ENCODE peak calls at places on chromosomes 4 and X, in ten cellular contexts. Z is H1, M is transverse colon, E is K562, P is stomach, X is SK-N-SH, G is suprapubic skin, I is upper lobe of left lung, J is HepG2, A is esophagus muscularis mucosa. Y is an unnamed sample.

GRCh38 chrX:154373340-154374306 is 811 bp downstream of the FLNA start:
- DNase-seq in Z (peak), M (peak), E (peak), P (peak), X (no peak), G (no peak), I (peak), J (peak), A (no peak), Y (no peak)

GRCh38 chrX:131827935-131828334 is 195.2 kb upstream of the STK26 start:
- DNase-seq in Z (no peak), M (no peak), E (peak), P (no peak), X (peak), G (no peak), I (no peak), J (no peak), A (no peak), Y (no peak)

GRCh38 chr4:110683600-110683999 is 60.7 kb upstream of the PITX2 start:
- DNase-seq in Z (no peak), M (no peak), E (no peak), P (no peak), X (no peak), G (no peak), I (no peak), J (no peak), A (no peak), Y (no peak)

GRCh38 chr4:54961357-54961975 is 163.9 kb downstream of the KDR start:
- DNase-seq in Z (no peak), M (no peak), E (peak), P (no peak), X (peak), G (no peak), I (no peak), J (no peak), A (no peak), Y (no peak)

GRCh38 chrX:136209016-136209738 is 42.0 kb downstream of the MAP7D3 start:
- DNase-seq in Z (no peak), M (peak), E (peak), P (peak), X (peak), G (no peak), I (no peak), J (no peak), A (no peak), Y (peak)

GRCh38 chr4:122716825-122717448 is 15.6 kb upstream of the BBS12 start:
- DNase-seq in Z (no peak), M (peak), E (peak), P (peak), X (peak), G (no peak), I (peak), J (peak), A (no peak), Y (peak)

GRCh38 chrX:40245411-40246140 is 147.8 kb upstream of the BCOR start:
- DNase-seq in Z (no peak), M (no peak), E (no peak), P (no peak), X (no peak), G (no peak), I (no peak), J (no peak), A (no peak), Y (no peak)

GRCh38 chr4:155582971-155583437 is 83.6 kb upstream of the GUCY1A1 start:
- DNase-seq in Z (no peak), M (no peak), E (no peak), P (no peak), X (no peak), G (no peak), I (no peak), J (no peak), A (no peak), Y (no peak)

GRCh38 chr4:78954048-78954666 is 14.9 kb upstream of the PAQR3 start:
- DNase-seq in Z (no peak), M (no peak), E (peak), P (no peak), X (peak), G (no peak), I (no peak), J (peak), A (no peak), Y (no peak)
- TF ChIP-seq EP300 in Z (no peak), M (no peak), E (no peak), P (no peak), X (no peak), G (no peak), I (no peak), J (no peak), A (no peak), Y (no peak)

GRCh38 chrX:112636951-112637541 is 42.7 kb downstream of the LHFPL1 start:
- DNase-seq in Z (no peak), M (no peak), E (no peak), P (no peak), X (no peak), G (no peak), I (no peak), J (no peak), A (no peak), Y (no peak)
- TF ChIP-seq POLR2AphosphoS5 in Z (no peak), M (no peak), E (no peak), P (no peak), X (no peak), G (no peak), I (no peak), J (no peak), A (no peak), Y (no peak)

DNA sequence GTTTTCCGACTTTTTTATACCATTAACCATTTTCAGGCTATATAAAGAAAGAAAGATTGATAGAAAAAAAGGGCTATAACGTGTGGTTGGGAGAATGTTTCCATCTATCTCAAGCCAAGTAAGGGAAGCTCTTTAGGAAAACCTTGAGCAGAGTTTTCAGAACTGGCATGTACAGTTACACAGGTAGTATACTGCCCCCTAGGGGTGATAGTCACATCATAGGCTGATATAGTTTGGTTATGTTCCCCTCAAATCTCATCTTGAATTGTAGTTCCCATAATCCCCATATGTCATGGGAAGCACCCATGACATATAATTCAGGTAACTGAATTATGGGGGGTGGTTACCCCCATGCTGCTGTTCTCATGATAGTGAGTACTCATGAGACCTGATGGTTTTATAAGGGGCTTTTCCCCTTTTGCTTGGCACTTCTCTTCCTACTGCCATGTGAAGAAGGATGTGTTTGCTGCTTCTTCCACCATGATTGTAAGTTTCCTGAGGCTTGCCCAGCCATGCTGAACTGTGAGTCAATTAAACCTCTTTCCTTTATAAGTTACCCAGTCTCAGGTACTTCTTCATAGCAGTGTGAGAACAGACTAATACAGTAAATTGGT is 186.8 kb downstream of the TMA16 start:
- DNase-seq in Z (no peak), M (no peak), E (peak), P (no peak), X (peak), G (no peak), I (no peak), J (peak), A (no peak), Y (no peak)
- TF ChIP-seq CTCF in Z (peak), M (peak), E (no peak), P (peak), X (peak), G (peak), I (peak), J (peak), A (no peak), Y (no peak)

DNA sequence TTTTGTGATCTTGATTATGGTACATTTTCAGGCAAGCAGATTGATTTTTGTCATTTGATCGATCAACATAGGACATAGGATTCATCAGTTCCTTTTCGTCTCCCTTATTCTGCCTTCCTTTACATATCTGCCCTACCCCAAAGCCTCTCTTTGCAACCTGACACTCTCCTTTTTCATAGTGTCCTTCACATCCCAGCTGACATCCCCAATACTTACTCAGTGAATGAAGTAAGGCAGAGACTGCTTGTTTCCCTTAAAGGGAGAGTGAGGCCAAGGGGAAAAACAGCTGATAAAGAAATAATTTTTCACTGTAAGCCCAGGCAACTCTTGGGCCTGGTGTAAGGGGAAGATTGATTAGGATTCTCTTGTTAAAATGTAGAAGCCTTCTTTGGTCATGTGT is 69.8 kb downstream of the GBA3 start:
- DNase-seq in Z (no peak), M (no peak), E (no peak), P (no peak), X (no peak), G (no peak), I (no peak), J (no peak), A (no peak), Y (no peak)
- TF ChIP-seq EP300 in Z (no peak), M (no peak), E (no peak), P (no peak), X (no peak), G (no peak), I (no peak), J (no peak), A (no peak), Y (no peak)

DNA sequence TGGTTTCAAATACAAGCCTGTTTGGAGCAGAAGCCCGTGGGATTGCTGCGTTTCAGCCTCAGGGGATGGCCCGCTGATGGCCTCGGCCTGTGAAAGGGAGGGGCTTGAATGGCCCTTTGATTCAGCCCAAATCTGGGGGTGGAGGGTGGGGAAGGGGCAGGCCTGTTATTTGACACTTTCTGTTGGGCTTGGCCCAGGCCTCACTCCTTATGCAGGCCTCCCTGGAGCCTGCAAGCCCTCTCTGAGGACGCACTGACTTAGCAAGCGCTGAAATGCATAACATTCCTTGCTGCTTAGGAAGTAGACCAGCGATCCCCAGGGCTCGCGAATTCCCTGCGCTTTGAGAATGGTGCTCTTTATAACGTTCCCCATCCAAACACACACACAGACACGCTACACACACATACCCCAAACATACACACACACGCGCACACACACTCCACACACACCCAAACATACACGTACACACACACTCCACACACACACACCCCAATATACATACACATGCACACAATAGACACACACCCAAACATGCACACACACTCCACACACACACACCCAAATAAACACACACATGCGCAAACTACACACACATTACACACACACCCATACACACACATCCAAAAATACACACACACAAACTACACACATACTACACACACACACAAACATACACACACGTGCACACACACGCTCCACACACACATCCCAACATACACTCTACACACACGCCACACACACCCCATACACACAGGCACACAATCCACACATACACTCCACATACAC is 29.6 kb downstream of the TLR10 start:
- DNase-seq in Z (peak), M (peak), E (peak), P (peak), X (peak), G (peak), I (peak), J (peak), A (peak), Y (peak)
- TF ChIP-seq POLR2AphosphoS5 in Z (peak), M (no peak), E (no peak), P (no peak), X (no peak), G (no peak), I (no peak), J (no peak), A (peak), Y (peak)

DNA sequence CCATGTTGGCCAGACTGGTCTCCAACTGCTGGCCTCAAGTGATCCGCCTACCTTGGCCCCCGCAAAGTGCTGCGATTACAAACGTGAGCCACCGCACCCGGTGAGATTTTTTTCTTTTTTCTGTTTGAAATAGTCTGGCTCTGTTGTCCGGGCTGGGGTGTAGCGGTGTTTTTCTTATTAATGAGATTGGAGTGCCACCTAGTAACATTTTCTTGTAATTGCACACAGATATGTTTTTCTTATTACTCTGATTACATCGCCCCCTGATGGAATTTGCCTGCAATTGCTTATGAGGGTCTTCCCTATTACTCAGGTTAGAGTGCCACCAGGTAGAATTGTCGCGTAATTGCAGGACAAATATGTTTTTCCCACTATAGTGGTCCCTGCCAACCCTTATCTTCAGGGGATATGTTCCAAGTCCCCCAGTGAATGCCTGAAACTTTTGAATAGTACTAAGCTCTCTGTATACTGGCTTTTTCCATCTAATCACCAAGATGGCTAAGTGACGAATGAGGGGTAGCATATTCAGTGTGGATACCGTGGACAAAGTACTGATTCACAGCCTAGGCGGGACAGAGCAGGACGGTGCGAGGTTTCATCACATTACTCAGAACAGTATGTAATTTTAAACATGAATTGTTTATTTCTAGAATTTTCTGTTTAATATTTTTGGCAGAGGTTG is 8.6 kb upstream of the PDHA1 start:
- DNase-seq in Z (no peak), M (no peak), E (peak), P (no peak), X (no peak), G (no peak), I (no peak), J (peak), A (no peak), Y (no peak)
- TF ChIP-seq CTCF in Z (peak), M (peak), E (peak), P (no peak), X (peak), G (no peak), I (peak), J (peak), A (no peak), Y (no peak)

GRCh38 chr4:39823193-39823592 is 125.3 kb downstream of the UBE2K start:
- DNase-seq in Z (no peak), M (no peak), E (no peak), P (no peak), X (no peak), G (peak), I (no peak), J (no peak), A (no peak), Y (no peak)

GRCh38 chr4:39821951-39822350 is 124.0 kb downstream of the UBE2K start:
- DNase-seq in Z (no peak), M (no peak), E (no peak), P (no peak), X (no peak), G (peak), I (no peak), J (no peak), A (no peak), Y (no peak)

GRCh38 chr4:39818646-39819045 is 120.7 kb downstream of the UBE2K start:
- DNase-seq in Z (no peak), M (no peak), E (no peak), P (no peak), X (no peak), G (peak), I (no peak), J (no peak), A (no peak), Y (no peak)

GRCh38 chr4:39825090-39825489 is 127.2 kb downstream of the UBE2K start:
- DNase-seq in Z (no peak), M (no peak), E (no peak), P (no peak), X (no peak), G (no peak), I (no peak), J (no peak), A (no peak), Y (no peak)

GRCh38 chr4:39820186-39820585 is 122.2 kb downstream of the UBE2K start:
- DNase-seq in Z (no peak), M (no peak), E (peak), P (no peak), X (no peak), G (peak), I (no peak), J (no peak), A (no peak), Y (no peak)
- TF ChIP-seq EP300 in Z (no peak), M (no peak), E (no peak), P (no peak), X (no peak), G (no peak), I (no peak), J (no peak), A (no peak), Y (no peak)

DNA sequence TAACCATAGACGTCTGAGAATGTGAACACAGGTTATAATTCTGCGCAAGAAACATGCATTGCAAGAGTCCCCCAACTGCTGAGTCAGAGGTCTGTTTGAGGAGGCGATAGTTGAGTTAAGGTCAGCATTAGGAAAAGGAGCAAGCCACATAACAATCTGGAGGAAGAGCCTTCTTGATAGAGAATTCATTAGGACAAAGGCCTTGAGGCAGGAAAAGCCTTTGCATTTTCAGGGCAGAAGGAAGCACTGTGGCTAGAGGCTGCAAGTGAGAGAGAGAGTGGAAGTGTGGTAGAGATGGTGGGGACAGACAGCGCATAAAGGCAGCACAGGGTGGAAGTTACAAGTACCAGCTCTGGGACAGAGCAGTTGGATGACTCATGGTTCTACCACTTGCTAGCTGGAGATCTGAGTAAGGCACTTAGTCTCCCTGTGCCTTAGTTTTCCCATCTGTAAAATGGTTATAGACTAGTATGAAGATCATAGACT is 125.8 kb upstream of the LNX1 start:
- DNase-seq in Z (no peak), M (no peak), E (no peak), P (no peak), X (no peak), G (no peak), I (peak), J (no peak), A (no peak), Y (no peak)
- TF ChIP-seq POLR2AphosphoS5 in Z (no peak), M (no peak), E (no peak), P (no peak), X (no peak), G (no peak), I (no peak), J (no peak), A (no peak), Y (no peak)